ENCODE peak calls at places on chromosomes 2 and 18, in eight cellular contexts. G, Z, Y, O, T, R, B and N are unnamed samples.

GRCh38 chr2:143802871-143803650 is 673.8 kb downstream of the ARHGAP15 start:
- DNase-seq in O (no peak), R (no peak), G (no peak), T (no peak), Z (no peak), B (no peak), Y (no peak), N (no peak)

GRCh38 chr2:134027980-134028379 is 225.9 kb upstream of the MGAT5 start:
- DNase-seq in Z (no peak), B (no peak), O (no peak), T (no peak), G (no peak), R (no peak), Y (no peak), N (no peak)

GRCh38 chr2:54353216-54353615 is 97.2 kb upstream of the TSPYL6 start:
- DNase-seq in O (no peak), T (no peak), R (no peak), B (no peak), Z (peak; percentile 84), G (no peak), Y (no peak), N (no peak)

GRCh38 chr2:238910751-238911351 is 63.0 kb downstream of the TWIST2 start:
- DNase-seq in G (peak; percentile 58), Y (no peak), Z (no peak), O (no peak), R (no peak), T (no peak), B (peak; percentile 30), N (no peak)

GRCh38 chr2:200242553-200242952 is 63.9 kb upstream of the SPATS2L start:
- DNase-seq in G (no peak), T (no peak), B (no peak), R (no peak), Z (no peak), O (no peak), Y (no peak), N (no peak)

GRCh38 chr18:48763714-48764100 is 187.1 kb downstream of the SMAD7 start:
- DNase-seq in Z (no peak), R (no peak), Y (no peak), G (no peak), B (no peak), T (no peak), O (no peak), N (no peak)

GRCh38 chr2:191311627-191312026 is 66.4 kb downstream of the MYO1B start:
- DNase-seq in T (peak; percentile 16), Z (no peak), R (no peak), G (no peak), B (peak; percentile 66), O (no peak), Y (no peak), N (no peak)

GRCh38 chr2:226411727-226412360 is 387.8 kb downstream of the IRS1 start:
- DNase-seq in R (no peak), Y (no peak), O (no peak), T (no peak), B (peak; percentile 24), G (no peak), Z (no peak), N (no peak)